ENCODE peak calls at places on chromosomes 7 and 10, in five cellular contexts. O, K, U, H and Y are unnamed samples.

GRCh38 chr10:123013456-123014419 is 4.9 kb downstream of the ACADSB start:
- DNase-seq in O (no peak), K (no peak), U (no peak), H (no peak), Y (no peak)

GRCh38 chr7:141128506-141128905 is 54.6 kb downstream of the TMEM178B start:
- DNase-seq in O (no peak), K (no peak), U (no peak), H (no peak), Y (no peak)

GRCh38 chr10:29861811-29862505 is 197.4 kb downstream of the JCAD start:
- DNase-seq in O (no peak), K (no peak), U (no peak), H (no peak), Y (no peak)

GRCh38 chr10:15384154-15384553 is 13.1 kb upstream of the FAM171A1 start:
- DNase-seq in O (no peak), K (no peak), U (peak), H (no peak), Y (no peak)

GRCh38 chr7:18815261-18815840 is 302.1 kb downstream of the TWIST1 start:
- DNase-seq in O (no peak), K (no peak), U (no peak), H (no peak), Y (no peak)

GRCh38 chr7:155536451-155536850 is 9.9 kb downstream of the CNPY1 start:
- DNase-seq in O (no peak), K (no peak), U (no peak), H (no peak), Y (no peak)

GRCh38 chr7:157869793-157870192 is 533.0 kb downstream of the DNAJB6 start:
- DNase-seq in O (no peak), K (no peak), U (no peak), H (no peak), Y (no peak)

GRCh38 chr7:701086-701671 is 25.3 kb upstream of the DNAAF5 start:
- DNase-seq in O (no peak), K (no peak), U (no peak), H (no peak), Y (no peak)

GRCh38 chr7:116227678-116228239 is 17.4 kb downstream of the TES start:
- DNase-seq in O (no peak), K (no peak), U (no peak), H (no peak), Y (no peak)

GRCh38 chr10:11337516-11337915 is 273.9 kb downstream of the USP6NL start:
- DNase-seq in O (no peak), K (no peak), U (no peak), H (no peak), Y (no peak)

GRCh38 chr7:154789404-154789803 is 213.5 kb downstream of the PAXIP1 start:
- DNase-seq in O (peak), K (peak), U (peak), H (no peak), Y (no peak)

GRCh38 chr7:158975526-158976467 is 119.4 kb downstream of the DYNC2I1 start:
- DNase-seq in O (peak), K (no peak), U (no peak), H (peak), Y (no peak)

GRCh38 chr7:158976468-158976848 is 120.1 kb downstream of the DYNC2I1 start:
- DNase-seq in O (peak), K (no peak), U (no peak), H (no peak), Y (peak)

GRCh38 chr7:158979023-158979529 is 122.7 kb downstream of the DYNC2I1 start:
- DNase-seq in O (no peak), K (no peak), U (no peak), H (no peak), Y (no peak)

GRCh38 chr7:158979635-158980351 is 123.4 kb downstream of the DYNC2I1 start:
- DNase-seq in O (no peak), K (no peak), U (no peak), H (no peak), Y (no peak)

DNA sequence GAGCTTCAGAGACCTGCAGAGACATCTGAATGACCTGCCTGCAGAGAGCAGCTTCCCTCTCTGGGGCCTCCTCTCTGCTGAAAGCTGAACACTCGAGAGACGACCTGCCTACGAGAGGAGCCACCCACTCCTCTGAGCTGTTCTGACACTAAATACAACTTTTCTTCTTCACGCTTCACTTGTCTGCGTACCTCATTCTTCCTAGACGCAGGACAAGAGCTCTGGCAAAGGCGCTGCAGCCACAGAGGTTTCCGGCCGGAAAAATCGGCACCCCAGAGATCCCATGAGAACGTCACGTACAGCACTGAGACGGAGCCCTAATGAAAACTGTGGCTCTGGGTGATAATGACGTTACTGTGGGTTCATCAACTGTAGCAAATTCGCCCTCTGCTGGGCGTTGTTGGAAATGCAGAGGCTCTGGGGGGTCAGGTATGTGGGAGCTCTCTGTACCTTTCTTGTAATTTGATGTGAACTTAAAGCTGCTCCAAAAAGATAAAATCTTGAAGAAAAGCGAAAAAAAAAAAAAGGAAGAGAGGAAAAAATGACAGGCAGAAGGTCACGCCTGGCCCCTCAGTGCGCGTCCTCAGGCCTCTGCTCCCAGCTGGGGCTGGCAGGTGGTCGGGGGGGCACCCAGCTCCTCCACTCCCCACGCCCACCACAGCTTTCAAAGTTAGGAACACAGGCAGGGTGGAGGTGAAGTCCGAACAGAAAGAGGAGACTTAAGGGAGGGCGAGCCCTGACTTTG is 120.7 kb downstream of the DYNC2I1 start:
- DNase-seq in O (peak), K (peak), U (peak), H (peak), Y (peak)
- TF ChIP-seq KDM1A in O (no peak), K (no peak), U (no peak), H (no peak), Y (no peak)

DNA sequence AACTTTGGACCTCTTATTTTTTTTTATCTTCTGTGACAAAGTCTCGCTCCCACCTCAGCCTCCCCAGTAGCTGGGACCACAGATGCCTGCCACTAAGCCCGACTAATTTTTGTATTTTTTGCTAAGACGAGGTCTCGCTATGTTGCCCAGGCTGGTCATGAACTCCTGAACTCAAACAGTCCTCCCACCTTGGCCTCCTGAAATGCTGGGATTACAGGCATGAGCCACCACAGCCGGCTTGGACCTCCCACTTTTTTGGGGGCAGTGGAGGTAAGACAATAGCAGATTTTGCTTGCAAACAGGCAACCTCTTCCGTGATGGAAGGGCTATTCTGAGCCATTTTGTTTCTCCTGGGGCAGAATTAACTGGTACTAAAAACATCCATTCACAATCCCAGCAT is 1.2 kb upstream of the TRRAP start:
- DNase-seq in O (no peak), K (no peak), U (no peak), H (no peak), Y (no peak)
- TF ChIP-seq USF2 in O (no peak), K (no peak), U (no peak), H (no peak), Y (no peak)

DNA sequence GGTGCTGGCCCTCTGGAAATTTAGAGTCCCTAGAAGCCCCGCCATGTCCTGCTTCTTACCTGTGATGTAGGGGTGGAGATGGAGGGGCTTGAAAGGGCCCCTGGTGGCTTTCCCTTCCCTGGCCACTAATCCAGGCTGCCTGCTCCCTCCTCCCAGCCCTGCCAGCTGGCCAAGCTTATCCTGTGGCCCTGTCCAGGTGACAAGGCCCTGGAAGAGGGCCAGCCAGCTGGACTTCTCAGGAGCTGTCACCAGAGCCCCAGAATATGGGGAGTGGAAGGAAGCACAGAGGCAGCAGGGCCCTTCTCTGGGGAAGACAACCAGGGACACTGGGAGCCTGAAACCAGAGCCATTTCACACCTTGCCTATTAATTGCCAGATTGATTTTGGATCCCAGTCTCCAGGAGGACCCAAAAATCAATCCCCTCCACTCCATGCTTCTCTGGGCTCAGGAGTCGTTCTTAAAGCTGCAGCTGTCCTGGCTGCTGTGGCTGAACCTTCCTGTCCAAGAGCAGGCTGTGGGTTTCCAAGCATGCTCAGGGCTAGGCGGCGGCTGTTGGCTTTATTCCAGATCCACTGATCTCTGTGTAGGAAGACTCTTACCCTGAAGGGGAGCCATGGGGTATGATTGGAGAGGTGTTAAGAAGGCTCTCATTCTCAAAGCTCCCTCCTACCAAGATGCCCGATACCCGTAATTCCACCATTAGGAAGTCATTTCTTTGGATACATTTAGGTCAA is 52.6 kb upstream of the PCBD1 start:
- DNase-seq in O (no peak), K (no peak), U (no peak), H (peak), Y (no peak)
- TF ChIP-seq RFX5 in O (no peak), K (no peak), U (no peak), H (no peak), Y (no peak)

GRCh38 chr10:104736006-104736405 is 94.9 kb downstream of the SORCS3 start:
- DNase-seq in O (no peak), K (no peak), U (no peak), H (no peak), Y (no peak)

GRCh38 chr10:104735469-104735868 is 94.4 kb downstream of the SORCS3 start:
- DNase-seq in O (no peak), K (no peak), U (peak), H (no peak), Y (no peak)

GRCh38 chr10:104741127-104741526 is 100.0 kb downstream of the SORCS3 start:
- DNase-seq in O (no peak), K (no peak), U (no peak), H (no peak), Y (no peak)
- TF ChIP-seq KDM1A in O (no peak), K (no peak), U (no peak), H (no peak), Y (no peak)

GRCh38 chr7:11648104-11648503 is 183.9 kb downstream of the THSD7A start:
- DNase-seq in O (no peak), K (no peak), U (no peak), H (no peak), Y (no peak)

GRCh38 chr7:11648980-11649379 is 183.0 kb downstream of the THSD7A start:
- DNase-seq in O (no peak), K (no peak), U (no peak), H (no peak), Y (no peak)

GRCh38 chr7:11655163-11655562 is 176.8 kb downstream of the THSD7A start:
- DNase-seq in O (no peak), K (no peak), U (no peak), H (no peak), Y (no peak)

GRCh38 chr7:11650504-11650903 is 181.5 kb downstream of the THSD7A start:
- DNase-seq in O (no peak), K (no peak), U (no peak), H (no peak), Y (no peak)

DNA sequence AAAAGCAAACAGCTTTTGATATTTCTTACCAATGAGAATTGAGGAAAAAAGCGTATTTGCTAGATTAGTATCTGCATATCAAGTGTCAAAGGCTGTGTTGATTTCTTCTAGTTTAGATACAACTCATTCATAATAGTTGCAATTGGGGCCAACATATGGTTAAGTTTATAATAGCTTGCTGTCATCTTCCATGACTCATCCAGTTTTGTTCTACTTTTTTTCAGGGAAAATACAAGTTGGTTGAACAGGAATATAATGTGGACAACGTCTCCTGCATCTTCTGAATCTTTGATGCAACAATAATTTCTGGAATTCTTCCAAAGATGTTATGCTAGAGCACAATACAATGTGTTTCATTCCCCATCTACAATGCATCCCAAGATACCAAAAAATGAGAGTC is 182.0 kb downstream of the THSD7A start:
- DNase-seq in O (no peak), K (no peak), U (no peak), H (no peak), Y (no peak)
- TF ChIP-seq USF2 in O (no peak), K (no peak), U (no peak), H (no peak), Y (no peak)

DNA sequence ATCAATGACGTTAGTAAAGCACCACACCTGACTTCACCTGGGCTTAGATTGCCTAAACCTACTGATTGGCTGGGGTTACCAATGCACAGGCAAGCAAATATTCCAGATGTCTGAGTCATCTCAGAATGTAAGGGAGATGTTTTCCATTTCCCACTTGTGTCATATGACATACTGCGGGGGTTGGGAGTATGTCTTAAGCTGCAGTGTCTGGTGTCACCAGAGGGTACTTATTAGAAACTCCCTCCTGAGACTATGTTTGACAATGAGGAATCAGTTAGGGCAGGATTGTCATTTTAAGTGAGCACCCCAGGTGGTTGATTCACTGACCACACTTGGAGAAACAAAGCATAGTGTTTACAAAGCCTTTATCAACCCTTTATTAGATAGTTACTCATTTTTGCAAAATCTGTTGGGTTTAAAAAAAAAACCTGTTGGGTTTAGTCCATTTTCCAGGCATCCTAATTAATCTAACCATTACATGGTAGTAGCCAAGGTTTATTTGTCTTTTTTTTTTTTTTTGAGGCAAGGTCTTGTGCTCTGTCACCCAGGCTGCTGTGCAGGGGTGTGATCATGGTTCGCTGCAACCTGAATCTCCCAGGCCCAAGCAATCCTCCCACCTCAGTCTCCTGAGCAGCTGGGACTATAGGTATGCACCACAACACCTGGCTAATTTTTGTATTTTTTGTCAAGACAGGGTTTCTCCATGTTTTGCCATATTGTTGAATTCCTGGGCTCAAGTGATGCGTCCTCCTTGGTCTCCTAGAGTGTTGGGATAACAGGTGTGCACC is 72.5 kb downstream of the CDK6 start:
- DNase-seq in O (peak), K (peak), U (peak), H (peak), Y (no peak)
- TF ChIP-seq RFX5 in O (no peak), K (no peak), U (no peak), H (no peak), Y (no peak)

GRCh38 chr7:93447509-93447908 is 127.0 kb downstream of the CALCR start:
- DNase-seq in O (no peak), K (no peak), U (no peak), H (no peak), Y (no peak)

GRCh38 chr7:93442478-93443224 is 131.9 kb downstream of the CALCR start:
- DNase-seq in O (peak), K (peak), U (peak), H (peak), Y (no peak)
- TF ChIP-seq KDM1A in O (no peak), K (no peak), U (no peak), H (no peak), Y (no peak)

DNA sequence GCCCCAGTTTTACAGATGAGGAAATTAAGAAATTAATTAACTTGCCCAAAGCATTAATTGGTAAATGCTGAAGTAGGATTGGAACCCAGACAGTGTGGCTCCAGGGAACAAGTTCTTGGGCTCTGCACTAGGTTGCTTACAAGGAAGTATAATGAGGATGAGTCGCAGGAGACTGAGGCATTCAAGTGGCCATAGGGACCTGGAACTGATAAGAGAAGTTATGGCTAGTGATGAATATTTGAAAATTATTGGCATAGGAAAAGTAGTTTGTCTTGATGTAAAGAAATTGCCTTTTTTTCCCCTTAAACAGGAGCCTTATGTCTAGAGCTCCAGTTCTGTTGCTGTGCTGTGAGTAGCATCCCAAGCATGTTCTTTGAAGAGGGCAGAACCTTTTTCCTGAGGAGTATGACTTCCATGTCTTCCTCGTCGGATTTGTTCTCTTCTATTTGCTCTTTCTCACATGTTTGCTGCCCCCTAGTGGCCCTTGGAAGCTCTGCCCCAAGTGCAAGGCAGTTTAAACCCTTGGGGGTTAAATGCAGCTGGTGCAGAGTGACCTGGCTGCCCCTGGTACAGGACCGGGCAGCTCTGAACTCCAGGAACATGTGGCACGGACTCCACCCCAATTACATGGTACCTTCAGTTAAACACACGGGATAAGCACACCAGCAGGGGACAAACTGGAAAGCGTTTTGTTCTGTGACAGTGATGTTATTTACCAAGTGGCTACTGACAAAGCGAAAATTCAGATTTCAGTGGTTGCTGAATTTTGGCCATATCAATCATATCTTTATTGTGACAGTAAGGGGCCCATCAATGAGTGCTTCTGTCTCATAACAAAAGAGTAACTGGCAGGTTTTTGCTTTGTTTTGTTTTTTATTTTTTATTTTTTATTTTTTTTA is 148.8 kb downstream of the HECW1 start:
- DNase-seq in O (peak), K (peak), U (peak), H (peak), Y (peak)
- TF ChIP-seq USF2 in O (no peak), K (no peak), U (no peak), H (no peak), Y (no peak)

DNA sequence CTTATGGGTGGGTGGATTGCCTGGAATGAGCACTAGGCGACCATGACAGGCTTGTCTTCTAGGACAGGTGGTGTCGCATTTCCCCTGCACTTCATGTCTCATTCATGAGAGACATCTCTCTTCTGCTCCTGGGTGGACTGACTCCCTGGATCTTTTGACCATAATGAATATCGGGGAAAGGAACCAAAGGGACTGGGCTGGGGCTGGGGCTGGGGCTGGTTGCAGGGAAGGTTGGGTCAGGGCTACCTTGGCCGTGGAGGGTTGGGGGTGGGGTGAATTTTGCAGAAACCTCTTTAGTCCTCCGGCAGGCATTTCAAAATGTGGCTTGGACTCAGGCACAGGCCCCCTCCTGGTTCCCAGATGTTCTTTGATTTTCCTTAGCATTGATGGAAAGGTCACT is 319.2 kb downstream of the ZNF716 start:
- DNase-seq in O (no peak), K (no peak), U (no peak), H (no peak), Y (no peak)
- TF ChIP-seq RFX5 in O (no peak), K (no peak), U (no peak), H (no peak), Y (no peak)

DNA sequence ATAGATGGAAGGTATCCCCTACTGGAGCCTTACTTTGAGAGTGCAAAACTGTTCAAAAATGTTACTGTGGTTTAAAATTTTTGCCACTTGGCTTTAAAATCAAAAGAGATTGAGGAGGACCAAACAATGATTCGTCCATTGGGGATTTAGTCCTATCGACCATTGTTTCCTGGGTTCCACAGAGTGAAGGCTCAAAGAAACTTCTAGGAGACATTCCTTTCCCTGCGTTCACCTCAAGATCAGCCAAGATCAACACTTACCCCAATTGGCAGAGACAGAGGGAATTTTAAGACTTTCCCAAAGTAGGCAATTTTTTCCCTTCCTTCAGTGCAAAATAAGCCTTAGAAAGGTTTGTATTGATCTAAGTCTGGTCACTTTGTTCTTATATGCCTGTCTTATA is 152.3 kb downstream of the NEBL start:
- DNase-seq in O (no peak), K (no peak), U (no peak), H (no peak), Y (no peak)
- TF ChIP-seq KDM1A in O (no peak), K (no peak), U (no peak), H (no peak), Y (no peak)